ENCODE peak calls at places on chromosomes 16 and 17, in nine cellular contexts. One of them, this sample, is unnamed. For H3K27me3, the result is how much of the 10 kb centered on the place peaks cover.

GRCh38 chr16:79090966-79091365 is 509.6 kb downstream of the MAF start:
- DNase-seq in SK-N-SH: no peak
- DNase-seq in fibroblast of lung: no peak
- DNase-seq in tibial nerve: no peak
- DNase-seq in uterus: no peak
- DNase-seq in HCT116: no peak
- DNase-seq in cardiac muscle cell: no peak
- DNase-seq in bronchial epithelial cell: no peak
- DNase-seq in psoas muscle: no peak
- DNase-seq in this sample: no peak

GRCh38 chr17:27980035-27980434 is 62.4 kb upstream of the NLK start:
- DNase-seq in SK-N-SH: no peak
- DNase-seq in fibroblast of lung: peak
- DNase-seq in tibial nerve: no peak
- DNase-seq in uterus: peak
- DNase-seq in HCT116: no peak
- DNase-seq in cardiac muscle cell: no peak
- DNase-seq in bronchial epithelial cell: peak
- DNase-seq in psoas muscle: no peak
- DNase-seq in this sample: peak

GRCh38 chr17:43940630-43941029 is 1.6 kb downstream of the PPY start:
- DNase-seq in SK-N-SH: peak
- DNase-seq in fibroblast of lung: no peak
- DNase-seq in tibial nerve: no peak
- DNase-seq in uterus: no peak
- DNase-seq in HCT116: peak
- DNase-seq in cardiac muscle cell: peak
- DNase-seq in bronchial epithelial cell: no peak
- DNase-seq in psoas muscle: no peak
- DNase-seq in this sample: no peak

GRCh38 chr17:41492771-41493170 is 3.1 kb upstream of the KRT36 start:
- DNase-seq in SK-N-SH: peak
- DNase-seq in fibroblast of lung: peak
- DNase-seq in tibial nerve: no peak
- DNase-seq in uterus: peak
- DNase-seq in HCT116: no peak
- DNase-seq in cardiac muscle cell: peak
- DNase-seq in bronchial epithelial cell: no peak
- DNase-seq in psoas muscle: no peak
- DNase-seq in this sample: no peak

GRCh38 chr16:29025218-29025617 is 40.4 kb downstream of the LAT start:
- DNase-seq in SK-N-SH: no peak
- DNase-seq in fibroblast of lung: no peak
- DNase-seq in tibial nerve: no peak
- DNase-seq in uterus: no peak
- DNase-seq in HCT116: no peak
- DNase-seq in cardiac muscle cell: no peak
- DNase-seq in bronchial epithelial cell: no peak
- DNase-seq in psoas muscle: no peak
- DNase-seq in this sample: no peak

GRCh38 chr17:72604518-72604917 is 483.7 kb downstream of the SOX9 start:
- DNase-seq in SK-N-SH: no peak
- DNase-seq in fibroblast of lung: no peak
- DNase-seq in tibial nerve: no peak
- DNase-seq in uterus: no peak
- DNase-seq in HCT116: no peak
- DNase-seq in cardiac muscle cell: no peak
- DNase-seq in bronchial epithelial cell: no peak
- DNase-seq in psoas muscle: no peak
- DNase-seq in this sample: no peak

GRCh38 chr17:83204230-83204725 is 124.9 kb downstream of the METRNL start:
- DNase-seq in SK-N-SH: no peak
- DNase-seq in fibroblast of lung: no peak
- DNase-seq in tibial nerve: peak
- DNase-seq in uterus: no peak
- DNase-seq in HCT116: no peak
- DNase-seq in cardiac muscle cell: no peak
- DNase-seq in bronchial epithelial cell: no peak
- DNase-seq in psoas muscle: no peak
- DNase-seq in this sample: no peak

GRCh38 chr16:29909398-29909797 is 9.1 kb downstream of the ASPHD1 start:
- DNase-seq in SK-N-SH: no peak
- DNase-seq in fibroblast of lung: peak
- DNase-seq in tibial nerve: no peak
- DNase-seq in uterus: no peak
- DNase-seq in HCT116: no peak
- DNase-seq in cardiac muscle cell: no peak
- DNase-seq in bronchial epithelial cell: no peak
- DNase-seq in psoas muscle: no peak
- DNase-seq in this sample: no peak

GRCh38 chr17:2624292-2624731 is 30.9 kb downstream of the PAFAH1B1 start:
- DNase-seq in SK-N-SH: no peak
- DNase-seq in fibroblast of lung: no peak
- DNase-seq in tibial nerve: no peak
- DNase-seq in uterus: no peak
- DNase-seq in HCT116: no peak
- DNase-seq in cardiac muscle cell: no peak
- DNase-seq in bronchial epithelial cell: peak
- DNase-seq in psoas muscle: no peak
- DNase-seq in this sample: no peak

GRCh38 chr17:79919164-79919585 is 79.9 kb upstream of the CBX4 start:
- DNase-seq in SK-N-SH: peak
- DNase-seq in fibroblast of lung: peak
- DNase-seq in tibial nerve: peak
- DNase-seq in uterus: peak
- DNase-seq in HCT116: no peak
- DNase-seq in cardiac muscle cell: no peak
- DNase-seq in bronchial epithelial cell: peak
- DNase-seq in psoas muscle: peak
- DNase-seq in this sample: no peak

GRCh38 chr17:72745241-72745640 is 347.2 kb downstream of the SLC39A11 start:
- DNase-seq in SK-N-SH: no peak
- DNase-seq in fibroblast of lung: no peak
- DNase-seq in tibial nerve: no peak
- DNase-seq in uterus: no peak
- DNase-seq in HCT116: no peak
- DNase-seq in cardiac muscle cell: no peak
- DNase-seq in bronchial epithelial cell: no peak
- DNase-seq in psoas muscle: no peak
- DNase-seq in this sample: no peak

GRCh38 chr16:77556203-77556602 is 121.4 kb upstream of the ADAMTS18 start:
- DNase-seq in SK-N-SH: no peak
- DNase-seq in fibroblast of lung: peak
- DNase-seq in tibial nerve: no peak
- DNase-seq in uterus: no peak
- DNase-seq in HCT116: no peak
- DNase-seq in cardiac muscle cell: peak
- DNase-seq in bronchial epithelial cell: no peak
- DNase-seq in psoas muscle: no peak
- DNase-seq in this sample: no peak

GRCh38 chr16:25066747-25067631 is 44.6 kb upstream of the LCMT1 start:
- DNase-seq in SK-N-SH: peak
- DNase-seq in fibroblast of lung: peak
- DNase-seq in tibial nerve: peak
- DNase-seq in uterus: peak
- DNase-seq in HCT116: no peak
- DNase-seq in cardiac muscle cell: peak
- DNase-seq in bronchial epithelial cell: peak
- DNase-seq in psoas muscle: peak
- DNase-seq in this sample: no peak

GRCh38 chr17:7295230-7296180 is 1.1 kb upstream of the YBX2 start:
- DNase-seq in SK-N-SH: peak
- DNase-seq in fibroblast of lung: no peak
- DNase-seq in tibial nerve: no peak
- DNase-seq in uterus: no peak
- DNase-seq in HCT116: no peak
- DNase-seq in cardiac muscle cell: no peak
- DNase-seq in bronchial epithelial cell: no peak
- DNase-seq in psoas muscle: no peak
- DNase-seq in this sample: no peak

GRCh38 chr17:74190154-74190553 is 13.3 kb upstream of the RPL38 start:
- DNase-seq in SK-N-SH: peak
- DNase-seq in fibroblast of lung: peak
- DNase-seq in tibial nerve: no peak
- DNase-seq in uterus: no peak
- DNase-seq in HCT116: peak
- DNase-seq in cardiac muscle cell: no peak
- DNase-seq in bronchial epithelial cell: peak
- DNase-seq in psoas muscle: no peak
- DNase-seq in this sample: no peak

GRCh38 chr17:71600137-71600789 is 520.6 kb upstream of the SOX9 start:
- DNase-seq in SK-N-SH: no peak
- DNase-seq in fibroblast of lung: no peak
- DNase-seq in tibial nerve: no peak
- DNase-seq in uterus: no peak
- DNase-seq in HCT116: no peak
- DNase-seq in cardiac muscle cell: no peak
- DNase-seq in bronchial epithelial cell: no peak
- DNase-seq in psoas muscle: no peak
- DNase-seq in this sample: no peak

GRCh38 chr16:54694651-54695050 is 236.0 kb upstream of the IRX5 start:
- DNase-seq in SK-N-SH: no peak
- DNase-seq in fibroblast of lung: no peak
- DNase-seq in tibial nerve: no peak
- DNase-seq in uterus: no peak
- DNase-seq in HCT116: no peak
- DNase-seq in cardiac muscle cell: no peak
- DNase-seq in bronchial epithelial cell: peak
- DNase-seq in psoas muscle: no peak
- DNase-seq in this sample: no peak

GRCh38 chr16:30127994-30128393 is 5.0 kb upstream of the MAPK3 start:
- DNase-seq in SK-N-SH: no peak
- DNase-seq in fibroblast of lung: no peak
- DNase-seq in tibial nerve: no peak
- DNase-seq in uterus: no peak
- DNase-seq in HCT116: no peak
- DNase-seq in cardiac muscle cell: no peak
- DNase-seq in bronchial epithelial cell: no peak
- DNase-seq in psoas muscle: no peak
- DNase-seq in this sample: no peak

GRCh38 chr17:77214743-77215142 is 74.0 kb downstream of the SEC14L1 start:
- DNase-seq in SK-N-SH: peak
- DNase-seq in fibroblast of lung: peak
- DNase-seq in tibial nerve: no peak
- DNase-seq in uterus: no peak
- DNase-seq in HCT116: peak
- DNase-seq in cardiac muscle cell: peak
- DNase-seq in bronchial epithelial cell: peak
- DNase-seq in psoas muscle: no peak
- DNase-seq in this sample: no peak

GRCh38 chr17:80173916-80174315 is 4.1 kb downstream of the CARD14 start:
- DNase-seq in SK-N-SH: no peak
- DNase-seq in fibroblast of lung: no peak
- DNase-seq in tibial nerve: no peak
- DNase-seq in uterus: no peak
- DNase-seq in HCT116: no peak
- DNase-seq in cardiac muscle cell: no peak
- DNase-seq in bronchial epithelial cell: no peak
- DNase-seq in psoas muscle: no peak
- DNase-seq in this sample: no peak

GRCh38 chr17:29572691-29573557 is 4.4 kb downstream of the TP53I13 start:
- DNase-seq in SK-N-SH: peak
- DNase-seq in fibroblast of lung: peak
- DNase-seq in tibial nerve: peak
- DNase-seq in uterus: peak
- DNase-seq in HCT116: no peak
- DNase-seq in cardiac muscle cell: peak
- DNase-seq in bronchial epithelial cell: no peak
- DNase-seq in psoas muscle: peak
- DNase-seq in this sample: no peak
- H3K4me3 ChIP-seq in SK-N-SH: peak
- H3K4me3 ChIP-seq in fibroblast of lung: peak
- H3K4me3 ChIP-seq in tibial nerve: peak
- H3K4me3 ChIP-seq in uterus: peak
- H3K4me3 ChIP-seq in HCT116: no peak
- H3K4me3 ChIP-seq in cardiac muscle cell: no peak
- H3K4me3 ChIP-seq in bronchial epithelial cell: no peak
- H3K4me3 ChIP-seq in psoas muscle: peak
- H3K4me3 ChIP-seq in this sample: peak

DNA sequence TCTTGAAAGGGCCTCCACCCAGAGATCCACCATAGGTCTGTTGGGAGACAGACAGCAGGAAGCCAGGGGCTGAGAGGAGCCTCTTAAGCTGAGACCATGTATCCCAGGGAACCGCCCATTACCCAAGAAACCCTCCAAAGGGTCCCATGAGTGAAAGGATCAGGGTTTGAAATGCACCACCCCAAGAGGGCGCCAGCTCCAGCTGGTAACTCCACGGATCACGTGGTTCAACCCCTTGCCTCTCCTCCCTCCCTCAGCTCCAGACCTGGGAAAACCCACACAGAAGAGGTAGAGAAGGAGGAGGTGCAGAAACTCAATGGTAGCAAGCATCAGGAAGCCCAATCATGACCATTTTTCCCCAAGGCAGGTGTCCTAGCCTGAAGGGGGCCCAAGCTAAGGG is 148.7 kb downstream of the AIPL1 start:
- DNase-seq in SK-N-SH: no peak
- DNase-seq in fibroblast of lung: no peak
- DNase-seq in tibial nerve: no peak
- DNase-seq in uterus: no peak
- DNase-seq in HCT116: peak
- DNase-seq in cardiac muscle cell: no peak
- DNase-seq in bronchial epithelial cell: no peak
- DNase-seq in psoas muscle: no peak
- DNase-seq in this sample: no peak
- TF ChIP-seq CTCF in SK-N-SH: no peak
- TF ChIP-seq CTCF in fibroblast of lung: no peak
- TF ChIP-seq CTCF in tibial nerve: no peak
- TF ChIP-seq CTCF in uterus: no peak
- TF ChIP-seq CTCF in HCT116: peak
- TF ChIP-seq CTCF in cardiac muscle cell: no peak
- TF ChIP-seq CTCF in bronchial epithelial cell: no peak
- TF ChIP-seq CTCF in psoas muscle: no peak
- TF ChIP-seq CTCF in this sample: no peak

DNA sequence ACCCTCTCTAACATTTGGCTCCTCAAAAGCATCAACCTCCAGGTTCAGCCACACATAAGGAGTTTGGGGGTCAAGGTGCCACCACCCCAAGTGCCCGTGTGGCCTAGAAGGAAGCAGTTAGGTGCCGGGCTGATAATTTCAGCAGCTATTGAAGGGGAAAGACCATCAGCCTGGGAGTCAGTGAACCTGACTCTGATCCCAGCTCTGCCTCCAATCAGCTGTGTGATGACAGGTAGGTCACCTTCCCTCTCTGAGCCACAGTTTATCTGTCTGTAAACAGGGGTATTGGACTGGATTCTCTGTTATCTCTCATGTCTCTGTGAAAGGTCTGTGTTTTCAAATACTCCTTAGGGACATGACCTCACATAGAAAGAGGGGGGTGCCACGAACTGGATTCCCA is 3.9 kb downstream of the CRHR1 start:
- DNase-seq in SK-N-SH: no peak
- DNase-seq in fibroblast of lung: no peak
- DNase-seq in tibial nerve: no peak
- DNase-seq in uterus: no peak
- DNase-seq in HCT116: no peak
- DNase-seq in cardiac muscle cell: no peak
- DNase-seq in bronchial epithelial cell: no peak
- DNase-seq in psoas muscle: no peak
- DNase-seq in this sample: no peak
- H3K27me3 ChIP-seq in SK-N-SH: half or more
- H3K27me3 ChIP-seq in fibroblast of lung: under half
- H3K27me3 ChIP-seq in tibial nerve: under half
- H3K27me3 ChIP-seq in uterus: under half
- H3K27me3 ChIP-seq in HCT116: under half
- H3K27me3 ChIP-seq in cardiac muscle cell: half or more
- H3K27me3 ChIP-seq in bronchial epithelial cell: under half
- H3K27me3 ChIP-seq in psoas muscle: half or more
- H3K27me3 ChIP-seq in this sample: under half

GRCh38 chr16:86134802-86135461 is 236.0 kb downstream of the IRF8 start:
- DNase-seq in SK-N-SH: no peak
- DNase-seq in fibroblast of lung: peak
- DNase-seq in tibial nerve: no peak
- DNase-seq in uterus: no peak
- DNase-seq in HCT116: no peak
- DNase-seq in cardiac muscle cell: peak
- DNase-seq in bronchial epithelial cell: no peak
- DNase-seq in psoas muscle: no peak
- DNase-seq in this sample: no peak
- H3K4me3 ChIP-seq in SK-N-SH: no peak
- H3K4me3 ChIP-seq in fibroblast of lung: no peak
- H3K4me3 ChIP-seq in tibial nerve: no peak
- H3K4me3 ChIP-seq in uterus: no peak
- H3K4me3 ChIP-seq in HCT116: no peak
- H3K4me3 ChIP-seq in cardiac muscle cell: no peak
- H3K4me3 ChIP-seq in bronchial epithelial cell: no peak
- H3K4me3 ChIP-seq in psoas muscle: no peak
- H3K4me3 ChIP-seq in this sample: no peak